ENCODE peak calls at places on chromosomes 12 and 14, in five cellular contexts. B, T, J, U and D are unnamed samples. For H3K4me1, the result is how much of the 10 kb centered on the place peaks cover.

GRCh38 chr12:10721654-10722501 is 1.2 kb downstream of the YBX3 start:
- DNase-seq in B (no peak), T (peak), J (peak), U (peak), D (peak)

GRCh38 chr14:98144964-98145363 is 1127.0 kb downstream of the BCL11B start:
- DNase-seq in B (no peak), T (no peak), J (no peak), U (no peak), D (no peak)

GRCh38 chr12:19689801-19690472 is 250.6 kb downstream of the AEBP2 start:
- DNase-seq in B (no peak), T (no peak), J (no peak), U (no peak), D (peak)

GRCh38 chr12:11186837-11187236 is at the start of gene TAS2R42:
- DNase-seq in B (no peak), T (no peak), J (no peak), U (no peak), D (no peak)

GRCh38 chr14:22552001-22552826 is 36.8 kb downstream of the DAD1 start:
- DNase-seq in B (no peak), T (no peak), J (no peak), U (no peak), D (no peak)

GRCh38 chr14:67932708-67933107 is 113.1 kb downstream of the RAD51B start:
- DNase-seq in B (no peak), T (no peak), J (no peak), U (no peak), D (no peak)

GRCh38 chr12:118377005-118377890 is 893 bp downstream of the SUDS3 start:
- DNase-seq in B (no peak), T (no peak), J (no peak), U (no peak), D (no peak)

GRCh38 chr14:22448905-22449611 is 140.0 kb downstream of the DAD1 start:
- DNase-seq in B (no peak), T (no peak), J (no peak), U (no peak), D (no peak)

GRCh38 chr14:62162998-62163589 is 400.9 kb downstream of the SNAPC1 start:
- DNase-seq in B (peak), T (peak), J (peak), U (no peak), D (peak)

GRCh38 chr12:114697741-114698565 is 14.0 kb upstream of the TBX3 start:
- DNase-seq in B (no peak), T (no peak), J (no peak), U (no peak), D (no peak)

GRCh38 chr14:99064262-99064954 is 207.6 kb downstream of the BCL11B start:
- DNase-seq in B (no peak), T (no peak), J (no peak), U (no peak), D (no peak)

GRCh38 chr12:47818382-47818700 is 1.4 kb downstream of the HDAC7 start:
- DNase-seq in B (no peak), T (no peak), J (no peak), U (no peak), D (no peak)

GRCh38 chr14:68695326-68695768 is 97.5 kb downstream of the ZFP36L1 start:
- DNase-seq in B (no peak), T (no peak), J (peak), U (peak), D (peak)

GRCh38 chr14:73718742-73719251 is 4.6 kb upstream of the PNMA1 start:
- DNase-seq in B (no peak), T (no peak), J (no peak), U (no peak), D (no peak)

GRCh38 chr12:77062846-77063461 is 2.4 kb downstream of the E2F7 start:
- DNase-seq in B (no peak), T (no peak), J (no peak), U (peak), D (no peak)

GRCh38 chr12:32301216-32301615 is 98.1 kb upstream of the FGD4 start:
- DNase-seq in B (no peak), T (no peak), J (no peak), U (no peak), D (no peak)

GRCh38 chr12:49982246-49983229 is 9.8 kb downstream of the AQP6 start:
- DNase-seq in B (no peak), T (peak), J (no peak), U (no peak), D (no peak)

GRCh38 chr12:31687101-31687527 is 27.6 kb downstream of the ETFBKMT start:
- DNase-seq in B (no peak), T (no peak), J (no peak), U (peak), D (no peak)

GRCh38 chr14:62031504-62031903 is 269.3 kb downstream of the SNAPC1 start:
- DNase-seq in B (no peak), T (no peak), J (no peak), U (no peak), D (no peak)

GRCh38 chr12:53643232-53643992 is 17.2 kb upstream of the ATF7 start:
- DNase-seq in B (no peak), T (no peak), J (no peak), U (no peak), D (no peak)

GRCh38 chr14:69879175-69880047 is at the start of gene SMOC1:
- DNase-seq in B (peak), T (peak), J (peak), U (no peak), D (no peak)

GRCh38 chr12:22459872-22460490 is 84.4 kb downstream of the C2CD5 start:
- DNase-seq in B (no peak), T (peak), J (peak), U (no peak), D (peak)

GRCh38 chr14:54840798-54841197 is 61.8 kb downstream of the GCH1 start:
- DNase-seq in B (no peak), T (no peak), J (no peak), U (no peak), D (no peak)

GRCh38 chr14:66249544-66249943 is 236.6 kb upstream of the CCDC196 start:
- DNase-seq in B (no peak), T (no peak), J (no peak), U (no peak), D (no peak)

GRCh38 chr14:22070119-22070982 is 396.7 kb upstream of the OR4E1 start:
- DNase-seq in B (no peak), T (no peak), J (no peak), U (no peak), D (no peak)

GRCh38 chr12:16330554-16330953 is 16.9 kb upstream of the MGST1 start:
- DNase-seq in B (no peak), T (no peak), J (no peak), U (no peak), D (no peak)

GRCh38 chr12:27272375-27273028 is 28.4 kb downstream of the STK38L start:
- DNase-seq in B (no peak), T (no peak), J (peak), U (no peak), D (no peak)

GRCh38 chr12:69658203-69658602 is 40.9 kb downstream of the BEST3 start:
- DNase-seq in B (no peak), T (no peak), J (no peak), U (no peak), D (no peak)

GRCh38 chr12:39931857-39932256 is 174.0 kb downstream of the SLC2A13 start:
- DNase-seq in B (no peak), T (no peak), J (no peak), U (no peak), D (no peak)

GRCh38 chr12:122871851-122872785 is 23.8 kb downstream of the VPS37B start:
- DNase-seq in B (peak), T (no peak), J (no peak), U (peak), D (no peak)

GRCh38 chr12:113049976-113050742 is 6.4 kb upstream of the DTX1 start:
- DNase-seq in B (no peak), T (no peak), J (peak), U (no peak), D (peak)
- TF ChIP-seq SRF in B (no peak), T (no peak), J (no peak), U (no peak), D (no peak)

GRCh38 chr12:106296179-106296877 is 6.2 kb upstream of the TCP11L2 start:
- DNase-seq in B (no peak), T (no peak), J (peak), U (no peak), D (peak)
- H3K4me1 ChIP-seq in B (under half), T (under half), J (half or more), U (under half), D (under half)

DNA sequence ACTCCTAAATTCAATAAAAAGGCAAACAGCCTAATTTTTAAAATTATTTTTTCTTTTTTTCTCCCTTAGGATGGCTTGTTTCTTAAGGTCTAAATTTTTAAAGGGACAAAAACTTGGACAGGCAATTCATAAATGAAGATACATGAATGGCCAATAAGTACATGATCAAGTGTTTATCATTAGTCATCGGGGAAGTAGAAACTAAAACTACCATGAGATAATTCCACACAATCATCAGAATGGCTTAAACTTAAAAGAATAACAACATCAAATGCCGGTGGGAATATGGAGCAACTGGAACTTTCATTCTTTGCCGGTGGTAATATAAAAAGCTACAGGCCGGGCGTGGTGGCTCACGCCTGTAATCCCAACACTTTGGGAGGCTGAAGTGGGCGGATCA is 29.1 kb downstream of the MOK start:
- DNase-seq in B (no peak), T (no peak), J (no peak), U (no peak), D (no peak)
- H3K9ac ChIP-seq in B (no peak), T (no peak), J (no peak), U (no peak), D (no peak)

GRCh38 chr14:91371011-91371989 is 46.3 kb downstream of the CCDC88C start:
- DNase-seq in B (no peak), T (no peak), J (no peak), U (no peak), D (no peak)

GRCh38 chr14:91368681-91369416 is 48.8 kb downstream of the CCDC88C start:
- DNase-seq in B (no peak), T (no peak), J (no peak), U (no peak), D (no peak)

GRCh38 chr14:91371990-91372375 is 45.6 kb downstream of the CCDC88C start:
- DNase-seq in B (no peak), T (no peak), J (no peak), U (no peak), D (no peak)

GRCh38 chr14:91367173-91368171 is 50.1 kb downstream of the CCDC88C start:
- DNase-seq in B (no peak), T (no peak), J (no peak), U (peak), D (no peak)

DNA sequence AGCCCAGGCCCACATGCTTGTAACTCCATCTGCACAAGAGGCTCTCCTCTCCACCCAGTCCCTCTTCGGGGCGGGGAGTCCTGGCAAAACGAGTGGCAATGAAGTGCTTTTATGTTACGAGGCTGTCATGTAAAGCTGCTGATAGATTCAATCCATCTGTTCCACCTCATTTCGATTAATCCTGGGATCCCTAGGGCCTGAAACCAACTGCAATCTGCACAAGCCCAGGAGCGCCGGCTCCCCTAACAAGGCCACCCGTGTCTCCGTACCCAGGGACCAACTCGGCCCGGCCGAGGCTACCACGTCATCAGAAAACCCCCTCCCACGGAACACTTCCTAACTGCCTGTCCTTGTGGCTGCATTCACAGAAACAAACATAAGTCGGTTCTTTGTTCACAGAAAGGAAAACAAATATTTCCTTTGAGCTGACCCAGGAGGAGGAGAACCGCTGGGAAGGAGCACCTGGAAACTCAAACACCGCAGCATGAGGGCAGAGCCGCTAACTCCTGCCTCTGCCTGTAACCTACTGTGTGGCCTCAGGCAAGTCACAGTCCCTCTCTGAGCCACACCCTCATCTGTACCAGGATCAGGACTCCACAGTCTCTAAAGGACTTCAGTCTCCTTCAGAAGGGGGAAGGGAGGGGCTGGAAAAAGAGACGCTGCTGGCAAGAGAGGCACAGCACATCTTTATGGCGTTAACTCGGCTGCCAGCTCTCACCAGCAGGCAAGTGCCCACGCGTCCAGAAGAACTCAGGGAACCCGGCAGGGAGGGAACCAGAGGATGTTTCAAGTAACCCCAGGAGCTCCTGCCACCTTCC is 47.8 kb downstream of the CCDC88C start:
- DNase-seq in B (no peak), T (no peak), J (peak), U (no peak), D (no peak)
- TF ChIP-seq SRF in B (no peak), T (no peak), J (no peak), U (no peak), D (no peak)

GRCh38 chr12:119672194-119672593 is 4.3 kb downstream of the PRKAB1 start:
- DNase-seq in B (no peak), T (peak), J (no peak), U (no peak), D (no peak)

GRCh38 chr12:119669744-119670472 is 2.0 kb downstream of the PRKAB1 start:
- DNase-seq in B (no peak), T (no peak), J (peak), U (no peak), D (no peak)

GRCh38 chr12:119673634-119674033 is 5.7 kb downstream of the PRKAB1 start:
- DNase-seq in B (no peak), T (no peak), J (no peak), U (no peak), D (no peak)

GRCh38 chr12:119668315-119668651 is 350 bp downstream of the PRKAB1 start:
- DNase-seq in B (no peak), T (no peak), J (no peak), U (no peak), D (no peak)

GRCh38 chr12:119671070-119671469 is 3.1 kb downstream of the PRKAB1 start:
- DNase-seq in B (no peak), T (no peak), J (no peak), U (no peak), D (no peak)
- H3K4me1 ChIP-seq in B (under half), T (under half), J (under half), U (under half), D (under half)

GRCh38 chr12:84174115-84174514 is 738.5 kb downstream of the SLC6A15 start:
- DNase-seq in B (no peak), T (no peak), J (no peak), U (no peak), D (no peak)

DNA sequence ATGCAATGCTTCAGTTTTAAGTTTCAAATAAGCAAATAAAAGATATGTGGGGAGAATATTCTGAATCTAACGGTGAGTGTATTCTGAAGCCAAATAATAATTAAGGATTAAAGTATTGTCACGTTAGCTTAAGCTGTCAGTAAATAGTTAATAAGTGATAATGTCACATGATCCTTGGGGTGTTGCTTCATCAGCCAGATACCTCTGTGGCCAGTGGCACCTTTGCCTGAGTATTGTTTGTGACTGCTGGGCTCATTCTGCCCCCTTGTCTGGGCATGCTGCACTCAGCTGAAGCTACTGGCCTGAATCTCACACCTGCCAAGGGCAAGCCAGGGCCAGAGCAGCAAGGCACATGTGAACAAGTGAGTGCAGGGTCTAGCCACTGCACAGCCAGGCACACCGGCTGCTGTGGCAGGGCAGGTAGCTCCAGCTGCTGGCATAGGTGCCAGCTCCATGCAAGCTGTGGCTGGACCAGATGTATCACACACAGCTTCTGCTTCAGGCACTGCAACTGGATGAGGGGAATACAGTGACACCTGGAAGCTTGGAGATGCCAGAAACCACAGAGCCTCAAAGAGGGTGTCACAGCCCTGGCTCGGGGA is 739.7 kb downstream of the SLC6A15 start:
- DNase-seq in B (no peak), T (no peak), J (no peak), U (no peak), D (no peak)
- H3K9ac ChIP-seq in B (no peak), T (no peak), J (no peak), U (no peak), D (no peak)

GRCh38 chr12:121805171-121805687 is 1.4 kb downstream of the SETD1B start:
- DNase-seq in B (no peak), T (no peak), J (no peak), U (no peak), D (no peak)
- TF ChIP-seq SRF in B (no peak), T (no peak), J (no peak), U (no peak), D (no peak)